ENCODE peak calls at places on chromosome 6, in eight cellular contexts. P is activated CD4-positive, alpha-beta T cell treated with anti-CD3 and anti-CD28 coated beads for 48 hours; K is hypothalamus; Y is colonic mucosa; Z is AG10803; J is pancreas; B is tibial nerve; R is NCI-H460. I is an unnamed sample.

GRCh38 chr6:158047120-158047518 is 65.5 kb downstream of the SYNJ2 start:
- DNase-seq in B (no peak), R (no peak), K (no peak), Y (no peak), P (peak; percentile 84), J (no peak), Z (peak; percentile 89), I (peak; percentile 62)

GRCh38 chr6:73418081-73418741 is 23.6 kb downstream of the DDX43 start:
- DNase-seq in Z (no peak), Y (no peak), P (no peak), K (no peak), R (no peak), J (no peak), B (no peak), I (no peak)

GRCh38 chr6:3157151-3157933 is at the start of gene TUBB2A:
- DNase-seq in J (peak; percentile 95), Y (peak; percentile 84), R (peak; percentile 65), Z (peak; percentile 81), K (peak; percentile 84), P (peak; percentile 84), B (peak; percentile 82), I (peak; percentile 95)

GRCh38 chr6:32945106-32945761 is 4.4 kb upstream of the HLA-DMB start:
- DNase-seq in B (no peak), R (no peak), Y (peak; percentile 83), K (no peak), P (peak; percentile 56), Z (no peak), J (no peak), I (no peak)

GRCh38 chr6:97203343-97203742 is 79.7 kb downstream of the MMS22L start:
- DNase-seq in P (no peak), Y (no peak), J (no peak), Z (peak; percentile 8), K (no peak), R (no peak), B (no peak), I (peak; percentile 41)

GRCh38 chr6:44172759-44173500 is 14.3 kb downstream of the CAPN11 start:
- DNase-seq in R (peak; percentile 56), Z (peak; percentile 75), K (peak; percentile 72), B (peak; percentile 82), P (peak; percentile 88), Y (peak; percentile 88), J (peak; percentile 90), I (peak; percentile 90)

GRCh38 chr6:83252717-83253116 is 59.6 kb downstream of the RWDD2A start:
- DNase-seq in B (no peak), P (no peak), K (no peak), J (no peak), R (no peak), Y (no peak), Z (peak; percentile 55), I (peak; percentile 80)

GRCh38 chr6:106796754-106797153 is 167.4 kb downstream of the QRSL1 start:
- DNase-seq in R (no peak), K (no peak), B (no peak), Y (no peak), J (no peak), P (no peak), Z (no peak), I (no peak)

GRCh38 chr6:170037541-170038250 is 253.2 kb downstream of the DLL1 start:
- DNase-seq in J (peak; percentile 35), P (no peak), Z (peak; percentile 16), K (no peak), Y (peak; percentile 52), R (no peak), B (no peak), I (no peak)

GRCh38 chr6:18389479-18389878 is 2.3 kb downstream of the RNF144B start:
- DNase-seq in K (no peak), Z (peak; percentile 78), B (no peak), R (no peak), J (no peak), P (no peak), Y (no peak), I (peak; percentile 34)

GRCh38 chr6:36906539-36906938 is 20.8 kb downstream of the C6orf89 start:
- DNase-seq in B (no peak), K (peak; percentile 45), Z (no peak), P (no peak), Y (no peak), J (peak; percentile 95), R (no peak), I (peak; percentile 51)

GRCh38 chr6:46279874-46280273 is 109.1 kb upstream of the ENPP5 start:
- DNase-seq in J (no peak), R (no peak), K (no peak), B (no peak), Y (no peak), P (no peak), Z (peak; percentile 45), I (no peak)

GRCh38 chr6:43635387-43636311 is at the start of gene MAD2L1BP:
- DNase-seq in Z (peak; percentile 64), P (peak; percentile 92), R (peak; percentile 53), Y (peak; percentile 95), B (peak; percentile 43), K (peak; percentile 78), J (peak; percentile 91), I (peak; percentile 88)

GRCh38 chr6:139152088-139152891 is 17.4 kb downstream of the HECA start:
- DNase-seq in P (no peak), Z (no peak), Y (no peak), R (no peak), J (no peak), B (no peak), K (no peak), I (no peak)

GRCh38 chr6:22078802-22079545 is 217.9 kb downstream of the PRL start:
- DNase-seq in R (no peak), K (no peak), J (no peak), Y (no peak), B (no peak), Z (peak; percentile 39), P (no peak), I (no peak)

GRCh38 chr6:113076116-113076515 is 729.0 kb downstream of the RFPL4B start:
- DNase-seq in P (no peak), Z (peak; percentile 57), K (no peak), J (no peak), B (no peak), R (no peak), Y (no peak), I (no peak)

GRCh38 chr6:109441069-109441816 is 719 bp downstream of the SMPD2 start:
- DNase-seq in B (no peak), Y (peak; percentile 67), P (peak; percentile 58), K (no peak), Z (peak; percentile 40), R (no peak), J (peak; percentile 83), I (peak; percentile 73)

GRCh38 chr6:12590901-12591300 is 125.7 kb upstream of the PHACTR1 start:
- DNase-seq in P (no peak), K (no peak), B (no peak), Y (no peak), J (no peak), R (no peak), Z (peak; percentile 78), I (no peak)

GRCh38 chr6:72218125-72218524 is 331.8 kb downstream of the RIMS1 start:
- DNase-seq in Z (peak; percentile 20), J (no peak), Y (no peak), K (peak; percentile 8), R (peak; percentile 12), P (no peak), B (no peak), I (peak; percentile 51)

GRCh38 chr6:33151050-33151449 is 41.2 kb downstream of the COL11A2 start:
- DNase-seq in Y (no peak), R (no peak), P (no peak), B (no peak), Z (no peak), J (no peak), K (no peak), I (no peak)

GRCh38 chr6:91464201-91464600 is 877.3 kb upstream of the MAP3K7 start:
- DNase-seq in K (no peak), B (no peak), R (no peak), Z (no peak), P (no peak), J (no peak), Y (no peak), I (no peak)

GRCh38 chr6:35465646-35466045 is 2.6 kb upstream of the RPL10A start:
- DNase-seq in Z (no peak), Y (no peak), K (no peak), R (no peak), J (no peak), P (no peak), B (no peak), I (no peak)

GRCh38 chr6:33840064-33840926 is 36.5 kb upstream of the MLN start:
- DNase-seq in J (no peak), Y (peak; percentile 35), Z (peak; percentile 96), P (peak; percentile 59), R (peak; percentile 84), B (no peak), K (no peak), I (peak; percentile 84)

GRCh38 chr6:146361367-146361924 is 182.2 kb upstream of the RAB32 start:
- DNase-seq in B (no peak), Z (peak; percentile 32), Y (no peak), R (no peak), J (no peak), P (no peak), K (no peak), I (no peak)

GRCh38 chr6:133549252-133549925 is 308.2 kb downstream of the EYA4 start:
- DNase-seq in R (no peak), P (no peak), Z (no peak), J (no peak), Y (no peak), B (no peak), K (no peak), I (no peak)

GRCh38 chr6:39550191-39550590 is 175.0 kb downstream of the KIF6 start:
- DNase-seq in Y (no peak), B (no peak), J (no peak), K (no peak), P (no peak), R (no peak), Z (no peak), I (no peak)

GRCh38 chr6:152635949-152636674 is 1.1 kb downstream of the SYNE1 start:
- DNase-seq in P (peak; percentile 3), K (peak; percentile 46), R (no peak), Z (peak; percentile 34), J (no peak), B (no peak), Y (peak; percentile 18), I (peak; percentile 39)

GRCh38 chr6:9126845-9127560 is 691.7 kb upstream of the SLC35B3 start:
- DNase-seq in B (no peak), J (no peak), R (peak; percentile 79), Y (no peak), K (no peak), Z (peak; percentile 67), P (no peak), I (peak; percentile 87)

GRCh38 chr6:33199687-33200233 is 705 bp downstream of the RXRB start:
- DNase-seq in R (peak; percentile 73), Y (peak; percentile 86), B (no peak), Z (peak; percentile 62), J (no peak), P (peak; percentile 84), K (peak; percentile 78), I (peak; percentile 79)

GRCh38 chr6:95487817-95488216 is 89.5 kb upstream of the MANEA start:
- DNase-seq in Z (no peak), B (no peak), P (no peak), Y (no peak), K (no peak), R (no peak), J (no peak), I (no peak)

GRCh38 chr6:128118401-128118800 is 217.5 kb upstream of the THEMIS start:
- DNase-seq in K (no peak), J (no peak), Y (no peak), P (no peak), B (no peak), Z (peak; percentile 82), R (no peak), I (peak; percentile 28)

GRCh38 chr6:43644940-43645612 is at the start of gene RSPH9:
- DNase-seq in Z (peak; percentile 39), P (peak; percentile 80), B (no peak), K (peak; percentile 41), J (peak; percentile 75), R (no peak), Y (peak; percentile 79), I (peak; percentile 84)

GRCh38 chr6:159113223-159113622 is 56.0 kb upstream of the FNDC1 start:
- DNase-seq in J (no peak), P (no peak), K (no peak), B (no peak), Z (no peak), R (no peak), Y (no peak), I (no peak)

GRCh38 chr6:106037060-106037459 is 49.1 kb upstream of the PRDM1 start:
- DNase-seq in R (no peak), J (no peak), B (no peak), P (no peak), K (no peak), Z (peak; percentile 23), Y (no peak), I (no peak)

I was measured in astrocyte of the hippocampus.